ENCODE peak calls at places on chromosomes 4 and X, in seven cellular contexts. S is HCT116, C is GM12878, Z is HepG2, N is Panc1, P is K562, H is GM23338. B is an unnamed sample.

GRCh38 chrX:77502951-77503525 is 55.8 kb downstream of the FGF16 start:
- ATAC-seq in S (no peak), H (peak; percentile 68), N (no peak), P (peak; percentile 54), C (no peak), Z (no peak), B (no peak)

GRCh38 chrX:38627683-38628082 is 66.3 kb downstream of the TSPAN7 start:
- ATAC-seq in N (no peak), S (peak; percentile 95), H (peak; percentile 90), C (peak; percentile 99), Z (peak; percentile 99), P (peak; percentile 100), B (no peak)

GRCh38 chr4:6362243-6362885 is 92.7 kb downstream of the WFS1 start:
- ATAC-seq in P (no peak), S (peak; percentile 82), N (peak; percentile 55), C (no peak), Z (peak; percentile 57), H (peak; percentile 68), B (no peak)

GRCh38 chrX:1072637-1073377 is 139.6 kb downstream of the CRLF2 start:
- ATAC-seq in Z (peak; percentile 49), H (no peak), C (no peak), P (peak; percentile 55), S (peak; percentile 86), N (peak; percentile 51), B (no peak)

GRCh38 chr4:25903905-25904747 is 9.9 kb upstream of the SMIM20 start:
- ATAC-seq in S (no peak), Z (no peak), N (no peak), C (peak; percentile 41), H (no peak), P (no peak), B (no peak)

GRCh38 chr4:1684756-1685603 is 867 bp upstream of the FAM53A start:
- ATAC-seq in C (peak; percentile 57), N (peak; percentile 63), H (peak; percentile 43), P (no peak), Z (peak; percentile 36), S (peak; percentile 51), B (no peak)

GRCh38 chr4:175308236-175308635 is 390.1 kb downstream of the ADAM29 start:
- ATAC-seq in Z (no peak), P (no peak), N (no peak), S (peak; percentile 69), H (no peak), C (no peak), B (no peak)

GRCh38 chr4:98601719-98602118 is 56.7 kb downstream of the TSPAN5 start:
- ATAC-seq in N (no peak), C (peak; percentile 81), S (no peak), P (no peak), H (no peak), Z (no peak), B (no peak)

GRCh38 chr4:176333076-176333475 is 13.3 kb downstream of the SPCS3 start:
- ATAC-seq in P (peak; percentile 68), C (no peak), H (no peak), N (no peak), S (no peak), Z (peak; percentile 23), B (no peak)

GRCh38 chrX:9383655-9384054 is 81.2 kb upstream of the TBL1X start:
- ATAC-seq in H (no peak), N (no peak), S (no peak), C (no peak), P (no peak), Z (no peak), B (no peak)

GRCh38 chr4:88244056-88244455 is 40.3 kb downstream of the PPM1K start:
- ATAC-seq in H (no peak), N (no peak), Z (no peak), P (peak; percentile 28), S (no peak), C (no peak), B (no peak)

GRCh38 chrX:13144927-13145659 is 100.7 kb upstream of the FAM9C start:
- ATAC-seq in S (no peak), C (no peak), P (no peak), H (no peak), N (no peak), Z (no peak), B (no peak)

GRCh38 chrX:107827852-107828251 is 2.2 kb downstream of the MID2 start:
- ATAC-seq in N (no peak), Z (no peak), H (no peak), S (no peak), C (no peak), P (no peak), B (no peak)

GRCh38 chr4:150078041-150078995 is at the start of gene DCLK2:
- ATAC-seq in Z (peak; percentile 69), N (peak; percentile 85), H (peak; percentile 77), C (no peak), P (peak; percentile 58), S (peak; percentile 83), B (peak; percentile 91)
- TF ChIP-seq POLR2AphosphoS5 in Z (no peak), N (peak; percentile 27), H (no peak), C (no peak), P (no peak), S (peak; percentile 7), B (peak; percentile 85)

GRCh38 chr4:182764137-182764536 is 153.0 kb downstream of the DCTD start:
- ATAC-seq in P (no peak), N (no peak), Z (no peak), C (no peak), S (no peak), H (no peak), B (no peak)
- TF ChIP-seq POLR2AphosphoS5 in P (no peak), N (no peak), Z (no peak), C (no peak), S (no peak), H (no peak), B (no peak)

GRCh38 chr4:111748157-111748556 is 397.1 kb upstream of the FAM241A start:
- ATAC-seq in S (no peak), C (no peak), N (no peak), P (no peak), H (peak; percentile 64), Z (no peak), B (no peak)
- TF ChIP-seq POLR2AphosphoS5 in S (no peak), C (no peak), N (no peak), P (no peak), H (no peak), Z (no peak), B (no peak)

DNA sequence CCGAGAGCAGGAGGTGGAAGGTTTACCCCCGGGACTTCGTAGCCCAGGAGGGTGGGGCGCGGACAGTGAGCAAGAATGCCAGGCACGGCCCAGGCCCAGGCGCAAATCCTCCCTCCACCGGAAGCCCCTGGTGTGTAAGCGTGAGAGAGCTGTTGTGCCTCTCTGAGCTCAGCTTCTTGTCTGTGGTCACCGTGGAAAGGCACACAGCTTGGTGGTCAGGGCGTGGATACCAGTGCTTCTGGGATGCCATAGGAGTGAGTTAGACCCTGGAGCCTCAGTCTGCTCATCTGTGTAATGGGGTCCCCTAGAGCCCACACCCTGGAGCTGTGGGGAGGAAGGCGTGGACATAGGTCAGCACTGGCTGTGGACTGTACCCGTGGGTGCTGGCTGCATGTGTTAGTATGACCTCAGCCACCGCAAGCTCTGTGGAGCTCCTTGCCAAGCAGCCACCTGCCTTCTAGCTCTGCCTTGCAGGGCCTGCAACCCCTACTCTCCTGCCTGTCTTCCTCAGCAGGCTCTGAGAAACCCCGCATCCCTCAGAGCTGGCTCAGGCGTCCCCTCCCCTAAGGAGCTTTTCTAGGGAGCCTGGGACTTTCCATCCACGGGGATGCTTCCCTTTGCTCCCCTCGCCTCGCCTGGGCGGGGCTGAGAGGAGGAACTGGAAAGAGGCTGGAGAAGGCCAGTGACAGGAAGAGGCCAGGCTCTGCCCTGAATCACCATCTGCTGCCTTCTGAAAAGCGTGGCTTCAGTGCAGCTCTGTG is 28.0 kb upstream of the AFAP1 start:
- ATAC-seq in H (no peak), Z (no peak), N (peak; percentile 6), S (no peak), C (no peak), P (no peak), B (no peak)
- TF ChIP-seq POLR2AphosphoS5 in H (no peak), Z (no peak), N (no peak), S (no peak), C (no peak), P (no peak), B (no peak)